ENCODE peak calls at places on chromosomes 2 and 18, in five cellular contexts. H is substantia nigra; Y is HL-60; U is CD8-positive, alpha-beta T cell; B is AG09309. S is an unnamed sample.
A peak's percentile ranks its signal among the peaks of the same experiment; 100 is the strongest.

GRCh38 chr2:177413703-177414102 is 21.1 kb downstream of the AGPS start:
- DNase-seq in H (no peak), Y (no peak), U (no peak), B (no peak), S (no peak)

GRCh38 chr2:182499706-182500470 is 73.1 kb upstream of the PDE1A start:
- DNase-seq in H (no peak), Y (no peak), B (no peak), U (no peak), S (no peak)

GRCh38 chr2:24018241-24018640 is 8.4 kb downstream of the MFSD2B start:
- DNase-seq in B (no peak), U (no peak), Y (no peak), H (no peak), S (no peak)

GRCh38 chr2:26585100-26585499 is 56.1 kb downstream of the CIB4 start:
- DNase-seq in B (no peak), H (no peak), Y (no peak), U (no peak), S (no peak)

GRCh38 chr2:144379891-144380311 is 140.0 kb downstream of the ZEB2 start:
- DNase-seq in H (no peak), Y (no peak), B (no peak), U (no peak), S (no peak)

GRCh38 chr2:112634874-112635157 is 10.9 kb upstream of the SLC20A1 start:
- DNase-seq in U (no peak), H (no peak), Y (no peak), B (no peak), S (no peak)

GRCh38 chr2:231655494-231656408 is 52.6 kb upstream of the PTMA start:
- DNase-seq in Y (no peak), U (no peak), B (no peak), H (no peak), S (no peak)

GRCh38 chr2:204958371-204958770 is 413.1 kb downstream of the PARD3B start:
- DNase-seq in H (no peak), B (no peak), Y (no peak), U (no peak), S (no peak)

GRCh38 chr2:133346654-133347053 is 221.6 kb downstream of the NCKAP5 start:
- DNase-seq in Y (no peak), B (peak; percentile 78), U (no peak), H (no peak), S (no peak)

GRCh38 chr18:56214706-56215105 is 423.7 kb downstream of the TXNL1 start:
- DNase-seq in H (no peak), Y (no peak), U (no peak), B (no peak), S (no peak)

GRCh38 chr2:230863031-230863430 is 1.7 kb upstream of the ITM2C start:
- DNase-seq in Y (no peak), B (no peak), H (no peak), U (no peak), S (no peak)

GRCh38 chr18:9055185-9055584 is 47.3 kb upstream of the NDUFV2 start:
- DNase-seq in Y (peak; percentile 86), U (no peak), H (no peak), B (peak; percentile 79), S (peak; percentile 46)

S was measured in non-pigmented ciliary epithelial cell.